ENCODE peak calls at places on chromosomes 7 and 10, in four cellular contexts. A is naive thymus-derived CD4-positive, alpha-beta T cell; U is brain microvascular endothelial cell; G is caudate nucleus. O is an unnamed sample.

GRCh38 chr10:113644185-113645120 is 19.4 kb downstream of the NRAP start:
- DNase-seq in U (peak), G (no peak), A (no peak), O (no peak)

GRCh38 chr7:66265566-66265965 is 60.4 kb downstream of the TPST1 start:
- DNase-seq in A (no peak), G (no peak), U (no peak), O (peak)

GRCh38 chr7:134318443-134318842 is 1.7 kb upstream of the SLC35B4 start:
- DNase-seq in G (no peak), A (no peak), U (no peak), O (no peak)

GRCh38 chr10:124004372-124004928 is 88.9 kb downstream of the CHST15 start:
- DNase-seq in G (no peak), A (no peak), U (no peak), O (no peak)

GRCh38 chr7:102849538-102849937 is 63.3 kb upstream of the LRRC17 start:
- DNase-seq in G (no peak), A (no peak), U (no peak), O (no peak)

GRCh38 chr10:109062371-109062770 is 860.9 kb downstream of the XPNPEP1 start:
- DNase-seq in U (no peak), G (no peak), A (no peak), O (no peak)

GRCh38 chr10:69636626-69637550 is 6.8 kb downstream of the FAM241B start:
- DNase-seq in A (no peak), U (no peak), G (no peak), O (peak)

GRCh38 chr10:87547734-87548311 is 43.1 kb downstream of the MINPP1 start:
- DNase-seq in U (peak), G (no peak), A (no peak), O (no peak)

GRCh38 chr7:131231381-131232220 is 96.1 kb upstream of the MKLN1 start:
- DNase-seq in A (peak), G (no peak), U (peak), O (no peak)